ENCODE peak calls at places on chromosome 20, in ten cellular contexts. A is neural crest cell; S is stimulated activated CD8-positive, alpha-beta memory T cell treated with anti-CD3 and anti-CD28 coated beads, Interleukin-12 subunit alpha, Interleukin-12 subunit beta, amount 100 ng/mL, for 4 hours; L is activated gamma-delta T cell treated with anti-CD3 and anti-CD28 coated beads, Interleukin-2, amount 50 U/mL, for 16 hours; K is activated CD8-positive, alpha-beta memory T cell treated with anti-CD3 and anti-CD28 coated beads for 24 hours; T is HuH-7.5; Y is DND-41; G is mesothelial cell of epicardium; E is cardiac fibroblast; N is NCI-H2081 treated with DMSO at 0.1 percent for 48 hours. D is an unnamed sample.

GRCh38 chr20:61911824-61912223 is 153.9 kb downstream of the TAF4 start:
- DNase-seq in A (no peak), S (no peak), L (no peak), K (no peak), T (no peak), Y (no peak), G (no peak), E (no peak), N (no peak), D (no peak)

GRCh38 chr20:63885264-63886053 is 9.5 kb upstream of the DNAJC5 start:
- DNase-seq in A (no peak), S (no peak), L (no peak), K (no peak), T (no peak), Y (no peak), G (no peak), E (no peak), N (no peak), D (no peak)

GRCh38 chr20:41533537-41534136 is 84.5 kb downstream of the CHD6 start:
- DNase-seq in A (no peak), S (no peak), L (no peak), K (no peak), T (no peak), Y (no peak), G (no peak), E (no peak), N (peak), D (no peak)

GRCh38 chr20:50916257-50916656 is 15.0 kb downstream of the ADNP start:
- DNase-seq in A (no peak), S (no peak), L (no peak), K (no peak), T (no peak), Y (no peak), G (no peak), E (peak), N (no peak), D (no peak)

GRCh38 chr20:63086421-63087235 is 79.9 kb upstream of the BHLHE23 start:
- DNase-seq in A (no peak), S (no peak), L (no peak), K (peak), T (no peak), Y (no peak), G (no peak), E (no peak), N (no peak), D (no peak)

GRCh38 chr20:60295214-60295613 is 337.0 kb downstream of the CDH26 start:
- DNase-seq in A (no peak), S (no peak), L (no peak), K (no peak), T (no peak), Y (no peak), G (no peak), E (no peak), N (no peak), D (no peak)

GRCh38 chr20:20663841-20664240 is 48.6 kb downstream of the RALGAPA2 start:
- DNase-seq in A (no peak), S (no peak), L (no peak), K (no peak), T (no peak), Y (no peak), G (no peak), E (no peak), N (no peak), D (no peak)

GRCh38 chr20:64074184-64074789 is 5.0 kb downstream of the RGS19 start:
- DNase-seq in A (no peak), S (no peak), L (no peak), K (no peak), T (no peak), Y (no peak), G (no peak), E (no peak), N (no peak), D (no peak)

GRCh38 chr20:33914871-33915270 is 78.8 kb upstream of the RALY start:
- DNase-seq in A (no peak), S (no peak), L (peak), K (no peak), T (no peak), Y (peak), G (no peak), E (peak), N (no peak), D (no peak)

GRCh38 chr20:8963330-8963729 is 105.6 kb upstream of the PLCB4 start:
- DNase-seq in A (no peak), S (no peak), L (no peak), K (no peak), T (no peak), Y (no peak), G (no peak), E (no peak), N (no peak), D (no peak)

GRCh38 chr20:5056801-5057599 is 55.7 kb upstream of the SLC23A2 start:
- DNase-seq in A (peak), S (peak), L (peak), K (peak), T (peak), Y (peak), G (no peak), E (peak), N (no peak), D (no peak)

GRCh38 chr20:52132337-52132736 is 59.2 kb downstream of the ZFP64 start:
- DNase-seq in A (no peak), S (no peak), L (no peak), K (no peak), T (no peak), Y (no peak), G (no peak), E (no peak), N (no peak), D (no peak)

GRCh38 chr20:50453533-50453932 is 56.6 kb upstream of the PTPN1 start:
- DNase-seq in A (no peak), S (no peak), L (no peak), K (no peak), T (no peak), Y (no peak), G (no peak), E (no peak), N (no peak), D (no peak)

GRCh38 chr20:6765469-6766058 is 1.9 kb upstream of the BMP2 start:
- DNase-seq in A (peak), S (no peak), L (no peak), K (no peak), T (peak), Y (no peak), G (peak), E (peak), N (peak), D (no peak)

GRCh38 chr20:56359212-56360132 is 698 bp downstream of the FAM210B start:
- DNase-seq in A (peak), S (no peak), L (no peak), K (no peak), T (peak), Y (no peak), G (peak), E (peak), N (no peak), D (peak)

GRCh38 chr20:38426498-38426897 is 8.6 kb downstream of the SNHG17 start:
- DNase-seq in A (no peak), S (no peak), L (no peak), K (no peak), T (no peak), Y (no peak), G (no peak), E (no peak), N (no peak), D (no peak)

GRCh38 chr20:23085415-23086055 is 589 bp downstream of the CD93 start:
- DNase-seq in A (no peak), S (no peak), L (no peak), K (no peak), T (no peak), Y (no peak), G (no peak), E (no peak), N (no peak), D (no peak)

GRCh38 chr20:20130399-20130798 is 78.1 kb downstream of the CFAP61 start:
- DNase-seq in A (no peak), S (no peak), L (no peak), K (no peak), T (no peak), Y (no peak), G (no peak), E (no peak), N (peak), D (no peak)

GRCh38 chr20:52785678-52786077 is 186.5 kb upstream of the TSHZ2 start:
- DNase-seq in A (no peak), S (no peak), L (no peak), K (no peak), T (no peak), Y (no peak), G (no peak), E (peak), N (no peak), D (peak)

GRCh38 chr20:63518946-63519764 is 1.4 kb upstream of the PPDPF start:
- DNase-seq in A (no peak), S (no peak), L (no peak), K (no peak), T (no peak), Y (no peak), G (no peak), E (no peak), N (no peak), D (peak)

GRCh38 chr20:51402201-51402600 is 140.3 kb downstream of the NFATC2 start:
- DNase-seq in A (no peak), S (no peak), L (peak), K (no peak), T (no peak), Y (no peak), G (no peak), E (peak), N (no peak), D (no peak)

GRCh38 chr20:51758978-51759544 is 9.1 kb downstream of the ATP9A start:
- DNase-seq in A (no peak), S (no peak), L (no peak), K (no peak), T (no peak), Y (no peak), G (no peak), E (peak), N (no peak), D (no peak)

GRCh38 chr20:5674176-5674660 is 76.0 kb upstream of the SHLD1 start:
- DNase-seq in A (no peak), S (no peak), L (no peak), K (no peak), T (no peak), Y (no peak), G (no peak), E (no peak), N (no peak), D (no peak)

GRCh38 chr20:40856653-40857052 is 167.6 kb upstream of the MAFB start:
- DNase-seq in A (no peak), S (no peak), L (no peak), K (no peak), T (no peak), Y (no peak), G (no peak), E (no peak), N (no peak), D (no peak)

GRCh38 chr20:32607727-32608663 is 22.9 kb upstream of the NOL4L start:
- DNase-seq in A (no peak), S (no peak), L (no peak), K (no peak), T (no peak), Y (no peak), G (no peak), E (no peak), N (no peak), D (no peak)

GRCh38 chr20:43186312-43186711 is 3.4 kb downstream of the PTPRT start:
- DNase-seq in A (no peak), S (no peak), L (no peak), K (no peak), T (no peak), Y (no peak), G (no peak), E (no peak), N (no peak), D (no peak)

GRCh38 chr20:47330933-47331708 is 25.4 kb downstream of the ZMYND8 start:
- DNase-seq in A (no peak), S (no peak), L (no peak), K (no peak), T (peak), Y (no peak), G (no peak), E (peak), N (no peak), D (no peak)